ENCODE peak calls at places on chromosomes 6 and 20, in seven cellular contexts. S is endothelial cell of umbilical vein, R is HepG2, T is heart left ventricle, C is HCT116, Z is vagina, L is K562. X is an unnamed sample.

GRCh38 chr6:150269857-150270223 is 99.0 kb upstream of the IYD start:
- DNase-seq in C (peak; percentile 90), T (no peak), S (no peak), L (peak; percentile 80), Z (no peak), R (peak; percentile 38), X (peak; percentile 44)

GRCh38 chr6:88650029-88650619 is 313.3 kb downstream of the RNGTT start:
- DNase-seq in Z (no peak), L (no peak), S (no peak), R (no peak), C (no peak), T (no peak), X (no peak)

GRCh38 chr6:42402184-42402583 is 49.5 kb downstream of the TRERF1 start:
- DNase-seq in C (peak; percentile 58), L (no peak), S (no peak), T (no peak), R (no peak), Z (no peak), X (no peak)

GRCh38 chr20:63590218-63591146 is 16.4 kb upstream of the HELZ2 start:
- DNase-seq in T (no peak), S (no peak), R (no peak), C (no peak), Z (no peak), L (no peak), X (no peak)

GRCh38 chr6:166387642-166388325 is 5.0 kb upstream of the MPC1 start:
- DNase-seq in S (no peak), T (no peak), R (peak; percentile 90), C (no peak), L (no peak), Z (no peak), X (no peak)

GRCh38 chr6:109467696-109468095 is 12.1 kb upstream of the MICAL1 start:
- DNase-seq in R (no peak), L (no peak), T (no peak), C (no peak), Z (no peak), S (no peak), X (no peak)

GRCh38 chr6:1263039-1263849 is 48.7 kb upstream of the FOXQ1 start:
- DNase-seq in Z (no peak), C (no peak), R (peak; percentile 99), T (no peak), S (no peak), L (no peak), X (no peak)

GRCh38 chr6:52417675-52418111 is 2.4 kb upstream of the EFHC1 start:
- DNase-seq in T (peak; percentile 70), Z (no peak), S (peak; percentile 89), C (no peak), R (peak; percentile 48), L (peak; percentile 43), X (no peak)

GRCh38 chr6:42101186-42101657 is 41.2 kb downstream of the C6orf132 start:
- DNase-seq in S (no peak), R (peak; percentile 56), Z (no peak), T (no peak), C (no peak), L (peak; percentile 37), X (no peak)

GRCh38 chr6:149750136-149750609 is 632 bp downstream of the PCMT1 start:
- DNase-seq in C (peak; percentile 31), S (peak; percentile 69), L (peak; percentile 84), Z (no peak), R (peak; percentile 80), T (peak; percentile 61), X (peak; percentile 86)

GRCh38 chr6:157272866-157273755 is 50.2 kb downstream of the TMEM242 start:
- DNase-seq in R (peak; percentile 48), C (no peak), L (peak; percentile 54), Z (no peak), S (no peak), T (no peak), X (peak; percentile 88)

GRCh38 chr6:7391244-7391643 is 1.6 kb downstream of the RIOK1 start:
- DNase-seq in Z (no peak), S (no peak), T (no peak), L (no peak), R (no peak), C (no peak), X (no peak)

GRCh38 chr20:6122873-6123649 is at the start of gene FERMT1:
- DNase-seq in C (peak; percentile 78), T (peak; percentile 62), R (peak; percentile 84), S (peak; percentile 31), L (no peak), Z (no peak), X (no peak)

GRCh38 chr6:134491473-134491872 is 173.6 kb upstream of the SGK1 start:
- DNase-seq in R (no peak), L (no peak), T (no peak), C (no peak), Z (no peak), S (no peak), X (no peak)

GRCh38 chr6:155710704-155711103 is 255.1 kb upstream of the NOX3 start:
- DNase-seq in C (no peak), S (no peak), L (no peak), T (no peak), R (no peak), Z (no peak), X (no peak)

GRCh38 chr6:43491750-43492661 is 14.6 kb downstream of the TJAP1 start:
- DNase-seq in R (no peak), C (no peak), Z (no peak), S (peak; percentile 50), L (no peak), T (peak; percentile 90), X (peak; percentile 79)

GRCh38 chr20:47607208-47607613 is 105.5 kb downstream of the NCOA3 start:
- DNase-seq in C (peak; percentile 12), S (peak; percentile 68), T (no peak), L (peak; percentile 68), Z (no peak), R (no peak), X (no peak)

GRCh38 chr6:138795809-138796469 is at the start of gene ECT2L:
- DNase-seq in T (peak; percentile 91), C (no peak), Z (no peak), R (no peak), S (peak; percentile 35), L (no peak), X (peak; percentile 96)

GRCh38 chr6:75934643-75935472 is 137.6 kb downstream of the IMPG1 start:
- DNase-seq in S (peak; percentile 77), L (peak; percentile 65), R (peak; percentile 70), Z (no peak), T (no peak), C (peak; percentile 48), X (peak; percentile 28)

GRCh38 chr20:50305636-50306477 is 115.2 kb downstream of the CEBPB start:
- DNase-seq in L (no peak), T (no peak), S (no peak), C (no peak), R (peak; percentile 98), Z (no peak), X (peak; percentile 94)

GRCh38 chr20:41218466-41218865 is 81.1 kb downstream of the PLCG1 start:
- DNase-seq in Z (no peak), T (peak; percentile 29), L (no peak), S (no peak), R (no peak), C (no peak), X (no peak)

GRCh38 chr6:111993342-111993741 is 60.6 kb upstream of the CCN6 start:
- DNase-seq in C (no peak), L (no peak), Z (no peak), S (no peak), R (no peak), T (no peak), X (no peak)

GRCh38 chr6:22658183-22658582 is 88.8 kb downstream of the HDGFL1 start:
- DNase-seq in Z (no peak), L (no peak), R (no peak), C (no peak), S (no peak), T (no peak), X (no peak)

GRCh38 chr6:15270402-15270801 is 24.5 kb downstream of the JARID2 start:
- DNase-seq in S (no peak), Z (no peak), L (no peak), C (no peak), T (no peak), R (no peak), X (no peak)

GRCh38 chr6:15279047-15279661 is 33.3 kb downstream of the JARID2 start:
- DNase-seq in R (peak; percentile 80), C (no peak), S (no peak), T (no peak), L (no peak), Z (no peak), X (no peak)

GRCh38 chr6:15276036-15276435 is 30.2 kb downstream of the JARID2 start:
- DNase-seq in R (no peak), S (no peak), L (no peak), T (no peak), C (no peak), Z (no peak), X (no peak)

GRCh38 chr6:15272562-15272961 is 26.7 kb downstream of the JARID2 start:
- DNase-seq in R (no peak), T (no peak), Z (no peak), S (no peak), L (no peak), C (no peak), X (no peak)

GRCh38 chr6:15274696-15275387 is 29.0 kb downstream of the JARID2 start:
- DNase-seq in C (no peak), Z (no peak), T (no peak), R (no peak), L (no peak), S (no peak), X (no peak)
- TF ChIP-seq CTCF in C (no peak), Z (no peak), T (peak; percentile 28), R (peak; percentile 35), L (peak; percentile 55), S (no peak), X (no peak)

GRCh38 chr6:35496851-35497570 is at the start of gene TEAD3:
- DNase-seq in C (no peak), Z (no peak), L (peak; percentile 98), T (peak; percentile 72), S (no peak), R (peak; percentile 69), X (peak; percentile 31)
- TF ChIP-seq POLR2A in C (peak; percentile 72), Z (no peak), L (no peak), T (peak; percentile 43), S (no peak), R (no peak), X (no peak)

GRCh38 chr6:63410435-63411426 is 90.9 kb upstream of the LGSN start:
- DNase-seq in Z (no peak), R (peak; percentile 84), C (no peak), S (no peak), T (no peak), L (no peak), X (no peak)

GRCh38 chr6:63418741-63419140 is 99.0 kb upstream of the LGSN start:
- DNase-seq in S (no peak), C (no peak), T (no peak), L (no peak), R (peak; percentile 74), Z (no peak), X (no peak)

GRCh38 chr6:63415286-63415685 is 95.5 kb upstream of the LGSN start:
- DNase-seq in Z (no peak), R (no peak), T (no peak), C (no peak), L (no peak), S (no peak), X (no peak)
- TF ChIP-seq CTCF in Z (no peak), R (no peak), T (no peak), C (no peak), L (no peak), S (no peak), X (no peak)

DNA sequence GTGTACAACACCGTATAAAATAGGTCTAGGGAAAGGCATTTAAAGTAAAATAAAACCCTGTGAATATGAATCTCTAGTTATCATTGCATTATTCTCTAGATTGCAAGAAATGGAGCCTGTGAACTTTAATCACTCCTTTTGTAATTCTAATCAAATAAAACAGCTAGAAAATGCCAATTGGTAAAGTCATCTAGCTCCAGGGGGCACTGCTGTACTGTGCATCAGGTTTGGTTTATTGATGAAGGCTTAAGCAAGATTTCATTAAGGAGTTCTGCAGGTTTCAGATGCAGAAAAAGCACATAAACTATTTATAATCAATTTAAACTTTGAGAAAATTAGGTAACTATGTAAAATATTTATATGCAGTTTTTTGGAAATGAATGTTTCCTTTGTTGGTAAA is 645.0 kb downstream of the PHF3 start:
- DNase-seq in T (no peak), R (peak; percentile 21), C (no peak), S (peak; percentile 45), Z (no peak), L (no peak), X (no peak)
- TF ChIP-seq POLR2A in T (no peak), R (no peak), C (no peak), S (no peak), Z (no peak), L (no peak), X (no peak)

X was measured in lower leg skin.